ENCODE peak calls at places on chromosomes 7 and 10, in six cellular contexts. X, K, V, H, N and F are unnamed samples.

GRCh38 chr10:60808031-60808430 is 29.8 kb downstream of the CDK1 start:
- DNase-seq in X (no peak), K (no peak), V (no peak), H (no peak), N (no peak), F (no peak)

GRCh38 chr10:124605001-124605370 is 139.2 kb downstream of the FAM53B start:
- DNase-seq in X (no peak), K (no peak), V (no peak), H (no peak), N (no peak), F (no peak)

GRCh38 chr10:79052311-79053080 is 16.3 kb upstream of the ZMIZ1 start:
- DNase-seq in X (peak; percentile 47), K (peak; percentile 27), V (no peak), H (no peak), N (no peak), F (no peak)

GRCh38 chr10:91597397-91597881 is 35.4 kb downstream of the PPP1R3C start:
- DNase-seq in X (no peak), K (no peak), V (peak; percentile 51), H (no peak), N (no peak), F (no peak)

GRCh38 chr10:32110790-32111189 is 54.6 kb upstream of the KIF5B start:
- DNase-seq in X (no peak), K (no peak), V (no peak), H (no peak), N (no peak), F (no peak)

GRCh38 chr7:148182264-148182663 is 408.3 kb upstream of the C7orf33 start:
- DNase-seq in X (no peak), K (no peak), V (no peak), H (no peak), N (no peak), F (no peak)

GRCh38 chr7:40680657-40681056 is 545.9 kb downstream of the SUGCT start:
- DNase-seq in X (no peak), K (no peak), V (peak; percentile 32), H (no peak), N (no peak), F (no peak)

GRCh38 chr7:1160665-1161010 is 642 bp upstream of the ZFAND2A start:
- DNase-seq in X (no peak), K (peak; percentile 56), V (no peak), H (no peak), N (no peak), F (no peak)

GRCh38 chr7:2072798-2073197 is 159.9 kb downstream of the MAD1L1 start:
- DNase-seq in X (no peak), K (no peak), V (no peak), H (no peak), N (no peak), F (no peak)